ENCODE peak calls at places on chromosomes 3 and 15, in four cellular contexts. G is Peyer's patch, F is dorsolateral prefrontal cortex, R is transverse colon. I is an unnamed sample.

GRCh38 chr3:188819939-188820338 is 351.8 kb upstream of the TPRG1 start:
- DNase-seq in G (no peak), F (no peak), R (no peak), I (peak)

GRCh38 chr3:140203510-140203909 is 268.5 kb downstream of the CLSTN2 start:
- DNase-seq in G (no peak), F (no peak), R (no peak), I (no peak)

GRCh38 chr3:171206283-171206682 is 179.8 kb upstream of the SLC2A2 start:
- DNase-seq in G (no peak), F (no peak), R (no peak), I (no peak)

GRCh38 chr3:132593950-132594328 is 3.1 kb upstream of the ACKR4 start:
- DNase-seq in G (no peak), F (no peak), R (no peak), I (peak)

GRCh38 chr3:85592256-85592655 is 633.5 kb downstream of the CADM2 start:
- DNase-seq in G (no peak), F (no peak), R (no peak), I (no peak)

GRCh38 chr3:159669024-159669476 is 319.6 kb upstream of the IL12A start:
- DNase-seq in G (no peak), F (no peak), R (no peak), I (no peak)

GRCh38 chr15:21262851-21263400 is 177.4 kb downstream of the POTEB3 start:
- DNase-seq in G (no peak), F (no peak), R (no peak), I (no peak)

GRCh38 chr3:184160456-184160855 is 5.3 kb downstream of the DVL3 start:
- DNase-seq in G (no peak), F (no peak), R (no peak), I (no peak)

GRCh38 chr3:51969841-51970240 is 2.6 kb upstream of the PCBP4 start:
- DNase-seq in G (no peak), F (no peak), R (no peak), I (no peak)

GRCh38 chr3:52270252-52270754 is 8.1 kb downstream of the WDR82 start:
- DNase-seq in G (no peak), F (no peak), R (no peak), I (no peak)

GRCh38 chr15:67807836-67808235 is 17.5 kb upstream of the SKOR1 start:
- DNase-seq in G (no peak), F (no peak), R (no peak), I (no peak)

GRCh38 chr3:85589145-85589544 is 630.4 kb downstream of the CADM2 start:
- DNase-seq in G (no peak), F (no peak), R (no peak), I (peak)

GRCh38 chr3:69879051-69879450 is 120.5 kb upstream of the SAMMSON start:
- DNase-seq in G (no peak), F (no peak), R (no peak), I (no peak)

GRCh38 chr3:161406594-161407555 is 35.6 kb upstream of the SPTSSB start:
- DNase-seq in G (no peak), F (no peak), R (no peak), I (no peak)

GRCh38 chr3:25849641-25850040 is 59.8 kb downstream of the OXSM start:
- DNase-seq in G (no peak), F (no peak), R (no peak), I (peak)

GRCh38 chr3:170598091-170598502 is 12.2 kb upstream of the SLC7A14 start:
- DNase-seq in G (no peak), F (no peak), R (no peak), I (peak)

GRCh38 chr3:178325330-178325729 is 210.9 kb upstream of the KCNMB2 start:
- DNase-seq in G (no peak), F (no peak), R (no peak), I (peak)

GRCh38 chr3:194287977-194288706 is 63.0 kb downstream of the CPN2 start:
- DNase-seq in G (no peak), F (no peak), R (no peak), I (no peak)

GRCh38 chr15:25465835-25466234 is 27.0 kb upstream of the UBE3A start:
- DNase-seq in G (no peak), F (no peak), R (peak), I (no peak)

GRCh38 chr15:78810377-78811123 is 714 bp downstream of the ADAMTS7 start:
- DNase-seq in G (peak), F (no peak), R (peak), I (peak)
- H3K27ac ChIP-seq in G (peak), F (no peak), R (peak), I (peak)

GRCh38 chr3:35640736-35641135 is 1.4 kb downstream of the ARPP21 start:
- DNase-seq in G (no peak), F (no peak), R (no peak), I (no peak)
- H3K27ac ChIP-seq in G (no peak), F (peak), R (no peak), I (no peak)

GRCh38 chr3:38614651-38615352 is 34.7 kb downstream of the SCN5A start:
- DNase-seq in G (peak), F (no peak), R (no peak), I (no peak)

GRCh38 chr3:38613426-38613825 is 36.1 kb downstream of the SCN5A start:
- DNase-seq in G (peak), F (no peak), R (no peak), I (no peak)

GRCh38 chr3:38611866-38612265 is 37.6 kb downstream of the SCN5A start:
- DNase-seq in G (peak), F (no peak), R (no peak), I (no peak)

GRCh38 chr3:38616111-38616510 is 33.4 kb downstream of the SCN5A start:
- DNase-seq in G (peak), F (no peak), R (no peak), I (no peak)

GRCh38 chr3:38614091-38614490 is 35.4 kb downstream of the SCN5A start:
- DNase-seq in G (peak), F (no peak), R (no peak), I (no peak)
- H3K27ac ChIP-seq in G (no peak), F (no peak), R (no peak), I (no peak)

GRCh38 chr3:175193815-175194518 is 334.8 kb downstream of the NAALADL2 start:
- DNase-seq in G (no peak), F (no peak), R (no peak), I (no peak)
- H3K27ac ChIP-seq in G (no peak), F (no peak), R (no peak), I (no peak)

DNA sequence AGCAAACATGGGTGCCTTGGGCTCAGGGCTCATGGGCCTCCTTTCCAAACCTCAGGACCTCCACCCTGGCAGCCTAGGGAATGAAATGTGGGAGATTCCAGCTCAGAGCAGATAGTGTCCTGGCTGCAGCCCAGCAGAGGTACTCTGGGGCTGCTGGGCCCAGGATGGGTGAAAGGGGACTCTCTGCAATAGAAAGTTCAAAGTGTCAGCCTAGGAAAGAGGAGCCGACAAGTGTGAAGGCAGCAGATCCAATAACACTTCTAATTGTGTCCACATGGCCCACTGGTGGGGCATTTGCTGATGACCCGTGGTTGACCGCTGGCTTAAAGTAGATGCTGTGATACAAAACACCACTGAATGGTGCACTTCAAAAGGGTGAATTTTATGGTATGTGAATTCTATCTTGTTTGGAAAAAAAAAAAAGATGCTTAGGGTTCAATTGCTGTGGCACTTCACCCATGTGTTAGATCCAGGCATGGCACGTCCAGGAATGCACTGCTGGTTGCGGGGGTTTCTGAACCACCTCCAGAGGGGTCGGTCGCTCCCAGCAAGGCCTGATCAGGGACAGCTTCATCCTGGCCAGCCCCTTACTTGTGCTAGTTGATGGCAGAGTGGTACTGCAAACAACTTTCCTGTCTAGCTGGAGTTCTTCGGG is 20.9 kb downstream of the AMOTL2 start:
- DNase-seq in G (peak), F (no peak), R (no peak), I (no peak)
- H3K27ac ChIP-seq in G (no peak), F (peak), R (peak), I (peak)

DNA sequence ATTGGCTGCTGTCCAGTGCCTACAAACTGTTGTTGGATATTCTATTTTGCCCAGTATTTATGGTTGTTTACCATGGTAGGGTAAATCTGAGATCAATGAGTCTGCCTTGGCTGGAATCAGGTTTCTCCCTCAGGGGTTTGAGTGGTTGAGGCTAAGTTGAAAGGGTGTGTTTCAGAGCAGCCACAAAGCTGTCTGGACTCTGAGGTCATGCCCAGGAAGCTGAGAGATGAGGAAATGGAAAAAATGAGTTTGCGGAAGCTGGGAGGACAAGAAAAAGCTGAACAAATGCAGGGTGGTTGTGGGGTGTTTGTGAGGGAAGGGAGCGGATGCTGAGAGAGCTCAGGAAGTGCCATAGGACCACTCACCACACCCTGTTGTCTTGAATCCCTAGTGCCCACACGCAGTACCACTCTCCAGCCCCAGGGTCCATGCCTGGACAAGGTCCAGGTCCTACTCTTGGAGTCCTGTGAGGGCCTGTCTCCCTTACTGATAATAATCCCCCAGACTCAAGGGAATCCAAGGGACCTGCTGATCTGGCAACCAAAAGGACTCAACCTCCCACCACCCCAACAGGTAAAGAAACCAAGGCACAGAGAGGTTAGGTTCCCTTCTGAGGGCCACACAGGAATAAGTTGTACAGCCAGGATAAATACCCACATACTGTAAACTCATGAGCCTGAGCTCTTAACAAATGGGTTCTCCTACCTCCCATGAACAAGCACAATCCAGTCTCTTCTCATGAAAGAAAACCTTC is 81.6 kb downstream of the PPCDC start:
- DNase-seq in G (no peak), F (no peak), R (peak), I (peak)
- H3K27ac ChIP-seq in G (no peak), F (no peak), R (peak), I (no peak)